ENCODE peak calls at places on chromosome 15, in four cellular contexts. C is colonic mucosa; Z is cardiac muscle cell; J is effector memory CD4-positive, alpha-beta T cell. V is an unnamed sample.

GRCh38 chr15:86677316-86677715 is 597.6 kb downstream of the AGBL1 start:
- DNase-seq in C (no peak), Z (no peak), J (no peak), V (no peak)

GRCh38 chr15:94070341-94071275 is 160.8 kb upstream of the MCTP2 start:
- DNase-seq in C (peak), Z (no peak), J (no peak), V (peak)

GRCh38 chr15:71080705-71081104 is 34.6 kb upstream of the THSD4 start:
- DNase-seq in C (no peak), Z (no peak), J (no peak), V (no peak)

GRCh38 chr15:51828621-51829359 is 663 bp upstream of the TMOD3 start:
- DNase-seq in C (no peak), Z (no peak), J (no peak), V (no peak)

GRCh38 chr15:23411841-23412240 is 35.2 kb downstream of the GOLGA6L2 start:
- DNase-seq in C (no peak), Z (no peak), J (no peak), V (no peak)

GRCh38 chr15:72319360-72319984 is 485 bp downstream of the CELF6 start:
- DNase-seq in C (peak), Z (peak), J (peak), V (peak)

GRCh38 chr15:60462027-60462426 is 16.9 kb downstream of the ICE2 start:
- DNase-seq in C (no peak), Z (no peak), J (no peak), V (no peak)

GRCh38 chr15:90990446-90990845 is 3.9 kb downstream of the PRC1 start:
- DNase-seq in C (no peak), Z (no peak), J (no peak), V (no peak)

GRCh38 chr15:90001062-90001682 is at the start of gene ZNF710:
- DNase-seq in C (no peak), Z (peak), J (peak), V (peak)

GRCh38 chr15:57649138-57649537 is 57.4 kb upstream of the POLR2M start:
- DNase-seq in C (no peak), Z (no peak), J (no peak), V (no peak)

GRCh38 chr15:92011611-92012367 is 158.3 kb downstream of the SLCO3A1 start:
- DNase-seq in C (no peak), Z (no peak), J (no peak), V (no peak)

GRCh38 chr15:22952826-22953579 is 27.2 kb downstream of the CYFIP1 start:
- DNase-seq in C (no peak), Z (no peak), J (no peak), V (no peak)

GRCh38 chr15:76058714-76059319 is 968 bp upstream of the TMEM266 start:
- DNase-seq in C (peak), Z (peak), J (no peak), V (no peak)

GRCh38 chr15:41904487-41905359 is 10.9 kb upstream of the SPTBN5 start:
- DNase-seq in C (peak), Z (peak), J (peak), V (peak)

GRCh38 chr15:79467865-79468586 is 35.9 kb downstream of the MINAR1 start:
- DNase-seq in C (no peak), Z (no peak), J (no peak), V (no peak)

GRCh38 chr15:25742008-25742407 is 121.1 kb downstream of the ATP10A start:
- DNase-seq in C (no peak), Z (no peak), J (no peak), V (no peak)

GRCh38 chr15:56371495-56372147 is 6.4 kb downstream of the TEX9 start:
- DNase-seq in C (no peak), Z (no peak), J (no peak), V (no peak)

GRCh38 chr15:72599855-72600464 is 54.5 kb upstream of the GOLGA6B start:
- DNase-seq in C (peak), Z (peak), J (no peak), V (peak)

GRCh38 chr15:42184736-42185135 is 23.4 kb downstream of the VPS39 start:
- DNase-seq in C (no peak), Z (no peak), J (no peak), V (no peak)

GRCh38 chr15:91140561-91140960 is 40.5 kb downstream of the SV2B start:
- DNase-seq in C (no peak), Z (no peak), J (no peak), V (no peak)

GRCh38 chr15:51759557-51760070 is 8.2 kb downstream of the TMOD2 start:
- DNase-seq in C (peak), Z (peak), J (no peak), V (no peak)

GRCh38 chr15:70492240-70493177 is 270.8 kb downstream of the UACA start:
- DNase-seq in C (peak), Z (no peak), J (peak), V (no peak)

GRCh38 chr15:75042730-75043508 is 19.5 kb downstream of the PPCDC start:
- DNase-seq in C (peak), Z (peak), J (peak), V (no peak)

GRCh38 chr15:87866961-87867360 is 389.6 kb downstream of the NTRK3 start:
- DNase-seq in C (no peak), Z (no peak), J (no peak), V (no peak)

GRCh38 chr15:37138586-37138985 is 38.2 kb upstream of the MEIS2 start:
- DNase-seq in C (no peak), Z (no peak), J (no peak), V (no peak)

GRCh38 chr15:45535486-45536042 is 13.0 kb upstream of the SLC30A4 start:
- DNase-seq in C (no peak), Z (no peak), J (no peak), V (no peak)

GRCh38 chr15:28977377-28978010 is 91.7 kb downstream of the APBA2 start:
- DNase-seq in C (no peak), Z (no peak), J (no peak), V (no peak)

GRCh38 chr15:64045774-64046346 is 425 bp downstream of the DAPK2 start:
- DNase-seq in C (peak), Z (no peak), J (no peak), V (no peak)
- H3K27ac ChIP-seq in C (no peak), Z (no peak), J (no peak), V (peak)

GRCh38 chr15:101657968-101658784 is 6.0 kb upstream of the TM2D3 start:
- DNase-seq in C (peak), Z (no peak), J (no peak), V (no peak)
- H3K27ac ChIP-seq in C (no peak), Z (no peak), J (no peak), V (no peak)

DNA sequence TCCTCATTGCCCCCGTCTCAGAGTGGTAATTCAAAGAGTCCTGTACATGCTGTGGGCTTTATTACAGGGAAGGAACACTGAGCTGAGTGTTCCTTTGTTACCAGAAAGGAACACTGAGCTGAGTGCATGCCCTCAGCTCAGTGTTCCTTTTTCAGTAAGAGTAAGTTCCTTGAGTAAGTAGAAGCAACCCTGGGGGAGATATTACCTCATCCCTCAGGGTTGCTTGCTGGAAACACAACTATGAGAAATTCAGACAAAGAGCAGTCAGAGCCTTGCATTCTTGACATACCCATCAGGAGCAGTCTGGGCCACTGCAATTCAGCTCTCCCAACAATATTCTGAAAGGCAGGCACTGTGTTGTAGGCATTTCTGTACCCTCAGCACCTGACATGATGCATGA is 17.0 kb downstream of the CHRM5 start:
- DNase-seq in C (no peak), Z (peak), J (no peak), V (no peak)
- H3K27ac ChIP-seq in C (no peak), Z (no peak), J (no peak), V (no peak)

DNA sequence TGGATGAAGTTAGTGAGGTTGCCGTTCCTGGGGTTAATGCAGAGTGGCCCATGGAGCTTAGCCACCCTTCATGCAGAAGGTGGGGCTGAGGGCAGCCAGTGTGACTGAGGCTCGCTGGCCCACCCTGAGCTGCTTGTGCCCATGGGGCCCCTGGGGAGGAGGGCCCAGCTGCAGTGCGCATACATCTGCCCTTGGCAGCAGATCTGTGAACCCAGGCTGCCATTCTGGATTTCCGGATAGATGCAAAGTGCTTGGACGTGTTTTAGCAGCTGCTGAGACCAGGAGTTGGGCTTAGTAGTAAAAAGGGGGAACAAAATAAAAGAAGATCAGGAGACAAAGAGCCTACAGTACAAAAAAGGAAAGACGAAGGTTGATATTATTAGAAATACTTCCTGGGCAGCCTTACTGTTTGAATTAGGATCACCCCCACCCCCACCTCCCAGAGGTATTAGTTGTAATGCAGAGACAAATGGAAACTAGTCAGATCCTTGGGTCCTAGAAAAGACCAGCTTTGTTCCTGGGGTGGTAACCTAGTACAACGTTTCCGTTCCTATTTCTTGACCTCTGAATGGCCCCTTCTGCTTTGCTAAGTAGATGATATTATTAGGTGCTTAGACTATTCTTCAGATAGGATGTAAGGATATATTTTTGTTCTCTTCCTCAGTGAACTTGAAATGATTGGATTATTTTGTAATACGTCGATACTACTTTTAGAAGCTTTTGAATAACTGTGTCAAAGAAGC is 70.3 kb downstream of the IGF1R start:
- DNase-seq in C (no peak), Z (no peak), J (no peak), V (no peak)
- H3K27ac ChIP-seq in C (no peak), Z (peak), J (no peak), V (no peak)

DNA sequence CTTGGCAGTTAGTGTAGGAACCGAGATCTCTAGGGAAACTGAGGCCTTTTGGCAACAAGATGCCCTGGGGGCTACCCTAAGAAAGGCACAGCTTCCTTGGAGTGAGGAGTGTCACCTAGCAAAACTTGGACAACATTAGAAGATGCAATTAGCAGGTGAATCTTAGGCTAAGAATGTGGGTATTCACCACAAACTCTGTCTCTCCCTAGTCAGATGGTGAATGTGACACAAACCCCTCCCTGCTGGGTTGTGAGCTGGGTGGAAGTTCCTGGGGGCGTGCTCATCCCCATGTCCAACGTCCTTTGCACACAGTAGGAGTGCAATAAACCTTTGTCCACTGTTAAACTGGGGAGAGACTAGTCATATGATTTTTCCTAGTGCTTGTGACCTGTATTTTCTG is 67.1 kb upstream of the SH3GL3 start:
- DNase-seq in C (no peak), Z (no peak), J (no peak), V (no peak)
- H3K27ac ChIP-seq in C (no peak), Z (no peak), J (no peak), V (no peak)

DNA sequence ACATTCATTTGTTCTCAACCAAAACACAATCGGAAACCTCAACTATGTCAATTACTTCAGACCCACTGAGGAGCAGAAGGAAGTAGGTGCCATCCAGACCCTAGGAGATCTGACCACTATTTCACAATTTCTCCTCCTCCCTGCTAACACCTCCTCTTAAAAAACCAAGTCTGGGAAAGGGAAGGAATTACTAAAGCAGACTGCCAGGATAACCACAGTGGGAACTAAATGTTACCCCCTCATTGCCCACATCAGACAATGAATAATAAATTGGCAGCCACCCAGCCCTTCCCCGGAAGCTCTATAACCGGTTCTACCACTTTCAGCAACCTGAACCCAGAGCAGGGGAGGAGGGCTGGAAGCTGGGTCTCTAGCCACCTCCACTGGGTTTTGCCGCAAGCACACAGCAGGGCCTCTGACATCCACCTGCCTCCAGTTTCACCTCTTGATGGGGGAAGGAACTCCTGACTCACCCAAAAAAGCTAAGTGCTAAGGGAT is 17.6 kb downstream of the C15orf62 start:
- DNase-seq in C (peak), Z (no peak), J (peak), V (peak)
- H3K27ac ChIP-seq in C (peak), Z (no peak), J (no peak), V (peak)

GRCh38 chr15:95326689-95327525 is 1003.6 kb upstream of the NR2F2 start:
- DNase-seq in C (no peak), Z (peak), J (no peak), V (no peak)

GRCh38 chr15:95327661-95328060 is 1002.8 kb upstream of the NR2F2 start:
- DNase-seq in C (no peak), Z (no peak), J (no peak), V (no peak)

GRCh38 chr15:95323798-95324197 is 1006.7 kb upstream of the NR2F2 start:
- DNase-seq in C (no peak), Z (no peak), J (no peak), V (no peak)

GRCh38 chr15:95324596-95325135 is 1005.8 kb upstream of the NR2F2 start:
- DNase-seq in C (no peak), Z (no peak), J (no peak), V (no peak)

DNA sequence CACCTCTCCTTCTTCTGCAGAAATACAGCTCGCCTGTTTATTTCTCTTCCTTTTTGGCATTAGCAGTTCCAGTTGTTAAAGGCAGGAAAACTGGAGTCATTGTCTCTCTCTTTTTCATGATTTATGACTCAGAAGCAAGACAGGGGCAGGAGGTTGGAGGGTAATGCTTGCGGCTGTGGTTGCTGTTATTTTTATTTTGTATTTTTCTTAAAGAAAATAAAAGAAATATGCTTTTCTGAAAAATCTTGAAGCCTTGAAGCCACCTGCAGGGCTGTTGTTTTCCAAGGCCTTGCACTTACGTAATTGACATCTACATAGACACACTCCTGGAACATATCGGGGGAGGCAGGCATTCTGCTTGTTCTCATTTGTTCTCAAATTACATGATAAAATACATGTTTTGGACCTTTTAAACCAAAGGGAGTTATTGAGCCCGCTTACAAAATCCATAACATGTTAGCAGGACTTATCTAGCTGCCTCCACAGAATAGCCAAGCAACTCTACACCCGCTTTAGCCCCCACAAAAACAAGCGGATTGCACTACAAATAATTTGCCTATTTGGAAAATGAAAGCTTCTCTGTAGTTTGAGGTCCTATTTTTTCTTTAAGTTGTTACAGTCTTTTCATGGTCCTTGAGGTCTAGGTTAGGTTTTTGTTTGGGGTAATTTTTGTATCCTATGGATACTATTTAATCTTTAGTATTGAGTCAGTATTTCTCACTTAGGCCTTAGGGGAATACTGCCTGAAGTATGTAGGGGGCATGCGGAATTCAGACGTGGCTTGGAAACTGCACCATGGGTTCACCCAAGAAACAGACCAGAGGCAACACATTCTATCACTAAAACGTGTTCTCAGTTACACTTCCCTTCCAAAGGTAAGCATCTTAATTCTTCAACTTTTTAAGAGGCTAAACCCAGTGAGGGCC is 1004.5 kb upstream of the NR2F2 start:
- DNase-seq in C (no peak), Z (peak), J (no peak), V (no peak)
- H3K27ac ChIP-seq in C (peak), Z (no peak), J (no peak), V (no peak)

GRCh38 chr15:31217566-31218270 is 108.9 kb upstream of the KLF13 start:
- DNase-seq in C (no peak), Z (no peak), J (no peak), V (no peak)
- H3K27ac ChIP-seq in C (peak), Z (no peak), J (no peak), V (no peak)

V was measured in prostate gland.